ENCODE peak calls at places on chromosome X, in four cellular contexts. X, O, Y and H are unnamed samples.
A peak's percentile ranks its signal among the peaks of the same experiment; 100 is the strongest.

GRCh38 chrX:74383611-74384010 is 37.7 kb upstream of the SLC16A2 start:
- DNase-seq in X (no peak), O (no peak), Y (peak; percentile 41), H (no peak)

GRCh38 chrX:30888526-30889146 is 418 bp downstream of the TAB3 start:
- DNase-seq in X (no peak), O (no peak), Y (no peak), H (no peak)

GRCh38 chrX:39674771-39675553 is 422.8 kb downstream of the BCOR start:
- DNase-seq in X (no peak), O (no peak), Y (no peak), H (no peak)

GRCh38 chrX:31223817-31224216 is 152.0 kb upstream of the FTHL17 start:
- DNase-seq in X (no peak), O (no peak), Y (no peak), H (no peak)

GRCh38 chrX:132740316-132741123 is 217.9 kb downstream of the HS6ST2 start:
- DNase-seq in X (no peak), O (no peak), Y (peak; percentile 25), H (no peak)

GRCh38 chrX:17552251-17552650 is 177.3 kb downstream of the NHS start:
- DNase-seq in X (no peak), O (no peak), Y (no peak), H (no peak)

GRCh38 chrX:40268126-40268525 is 170.4 kb upstream of the BCOR start:
- DNase-seq in X (no peak), O (no peak), Y (no peak), H (no peak)

GRCh38 chrX:9089652-9090051 is 55.7 kb upstream of the FAM9B start:
- DNase-seq in X (no peak), O (no peak), Y (no peak), H (no peak)

GRCh38 chrX:146241902-146242301 is 424.3 kb downstream of the SLITRK2 start:
- DNase-seq in X (no peak), O (no peak), Y (no peak), H (no peak)

GRCh38 chrX:133265331-133265730 is 47.2 kb upstream of the TFDP3 start:
- DNase-seq in X (no peak), O (peak; percentile 71), Y (no peak), H (no peak)

GRCh38 chrX:124263743-124264142 is 68.7 kb upstream of the TEX13D start:
- DNase-seq in X (no peak), O (no peak), Y (no peak), H (no peak)

GRCh38 chrX:134294548-134294947 is 57.6 kb downstream of the CCDC160 start:
- DNase-seq in X (no peak), O (no peak), Y (peak; percentile 15), H (no peak)

GRCh38 chrX:103211012-103211715 is 3.7 kb upstream of the BEX4 start:
- DNase-seq in X (no peak), O (no peak), Y (peak; percentile 60), H (no peak)

GRCh38 chrX:24149346-24150050 is at the start of gene ZFX:
- DNase-seq in X (peak; percentile 32), O (no peak), Y (peak; percentile 83), H (peak; percentile 7)

GRCh38 chrX:48816014-48816810 is 10.1 kb upstream of the ERAS start:
- DNase-seq in X (no peak), O (no peak), Y (no peak), H (no peak)

GRCh38 chrX:101419489-101419888 is 11.5 kb downstream of the HNRNPH2 start:
- DNase-seq in X (no peak), O (no peak), Y (no peak), H (no peak)
- TF ChIP-seq TAF1 in X (no peak), O (no peak), Y (no peak), H (no peak)

DNA sequence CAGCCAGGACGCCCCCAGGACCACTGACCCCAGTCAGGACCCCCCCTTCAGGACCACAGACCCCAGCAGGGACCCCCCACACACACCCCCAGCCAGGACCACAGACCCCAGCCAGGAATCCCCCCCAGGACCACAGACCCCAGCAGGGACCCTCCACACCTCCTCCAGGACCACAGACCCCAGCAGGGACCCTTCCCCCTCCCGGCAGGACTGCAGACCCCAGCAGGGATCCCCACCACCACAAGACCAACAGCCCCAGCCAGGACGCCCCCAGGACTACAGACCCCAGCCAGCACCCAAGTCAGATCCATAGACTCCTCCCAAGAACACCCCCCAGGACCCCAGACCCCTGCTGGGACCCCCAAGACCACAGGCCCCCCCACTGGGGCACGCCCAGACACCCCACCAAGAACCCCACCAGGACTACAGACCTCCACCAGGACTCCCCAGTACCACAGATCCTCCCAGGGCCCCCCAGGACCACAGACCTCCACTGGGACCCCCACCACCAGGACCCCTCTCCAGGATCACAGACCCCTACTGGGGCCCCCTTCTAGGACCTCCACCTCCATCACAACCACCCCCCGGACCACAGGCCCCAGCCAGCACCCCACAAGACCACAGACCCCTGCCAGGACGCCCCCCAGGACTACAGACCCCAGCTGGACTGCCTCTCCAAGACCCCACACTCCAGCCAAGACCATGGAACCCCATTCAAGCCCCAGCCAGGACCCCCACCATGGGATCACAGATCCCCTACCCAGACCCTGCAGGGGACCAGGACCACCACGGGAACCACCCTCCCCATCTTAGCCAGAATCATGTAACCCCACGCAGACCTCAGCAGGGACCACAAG is 698 bp upstream of the DHRSX start:
- DNase-seq in X (no peak), O (no peak), Y (no peak), H (no peak)
- TF ChIP-seq TAF1 in X (no peak), O (no peak), Y (no peak), H (no peak)

DNA sequence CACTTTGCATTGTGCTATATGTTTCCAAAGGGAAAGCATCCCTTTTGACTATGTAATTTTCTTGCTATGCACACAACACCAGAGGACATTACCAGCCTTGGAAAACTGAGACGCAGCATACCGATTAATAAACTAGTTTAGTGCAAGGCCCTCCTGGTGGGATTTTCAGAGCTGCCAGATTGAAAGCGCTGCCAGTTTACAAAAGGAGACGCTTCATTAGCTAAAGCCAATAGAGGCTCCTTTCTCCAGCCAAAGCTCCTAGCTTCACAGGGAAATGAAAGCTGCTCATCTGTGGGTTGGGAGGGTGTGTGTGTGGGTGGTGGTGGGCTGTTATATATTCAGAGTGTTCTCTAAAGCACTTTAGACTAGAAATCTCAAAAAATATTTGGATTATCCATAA is 32.4 kb downstream of the SPANXN4 start:
- DNase-seq in X (no peak), O (no peak), Y (no peak), H (no peak)
- TF ChIP-seq TAF1 in X (no peak), O (no peak), Y (no peak), H (no peak)

GRCh38 chrX:46381630-46382029 is 163.6 kb downstream of the ZNF674 start:
- DNase-seq in X (no peak), O (no peak), Y (no peak), H (no peak)
- TF ChIP-seq TAF1 in X (no peak), O (no peak), Y (no peak), H (no peak)

GRCh38 chrX:129771266-129771995 is 8.3 kb upstream of the SASH3 start:
- DNase-seq in X (no peak), O (no peak), Y (no peak), H (no peak)
- TF ChIP-seq TAF1 in X (no peak), O (no peak), Y (no peak), H (no peak)

GRCh38 chrX:154714925-154715324 is 36.0 kb downstream of the GAB3 start:
- DNase-seq in X (no peak), O (no peak), Y (peak; percentile 63), H (no peak)

GRCh38 chrX:154718607-154719006 is 32.3 kb downstream of the GAB3 start:
- DNase-seq in X (no peak), O (no peak), Y (no peak), H (no peak)

GRCh38 chrX:154717824-154718223 is 33.1 kb downstream of the GAB3 start:
- DNase-seq in X (no peak), O (no peak), Y (peak; percentile 7), H (no peak)

GRCh38 chrX:154712781-154713391 is 38.0 kb downstream of the GAB3 start:
- DNase-seq in X (no peak), O (no peak), Y (no peak), H (peak; percentile 18)

DNA sequence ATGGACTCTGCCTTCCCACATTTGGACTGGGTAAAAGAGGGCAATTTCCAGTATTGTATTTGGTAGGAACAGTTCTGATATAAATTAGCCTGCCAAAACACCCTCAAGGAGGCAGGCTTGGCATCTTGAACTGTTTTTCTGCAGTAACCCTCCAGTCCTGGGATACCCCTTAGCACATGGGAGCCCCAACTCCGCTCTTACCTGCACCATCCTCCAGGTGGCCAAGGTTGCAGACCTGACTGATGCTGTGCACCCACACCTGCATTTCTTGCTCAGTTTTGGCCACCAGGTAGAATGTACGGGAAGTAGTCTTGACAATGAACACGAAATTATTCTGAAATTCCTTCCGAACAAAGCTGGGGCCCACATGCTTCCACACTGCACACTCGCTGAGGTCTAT is 35.1 kb downstream of the GAB3 start:
- DNase-seq in X (no peak), O (no peak), Y (no peak), H (no peak)
- TF ChIP-seq TAF1 in X (no peak), O (no peak), Y (no peak), H (no peak)

GRCh38 chrX:100990139-100990538 is 20.6 kb downstream of the ARL13A start:
- DNase-seq in X (no peak), O (no peak), Y (no peak), H (no peak)

GRCh38 chrX:100999451-100999850 is 29.9 kb downstream of the ARL13A start:
- DNase-seq in X (no peak), O (no peak), Y (no peak), H (no peak)

GRCh38 chrX:100994352-100995281 is 25.1 kb downstream of the ARL13A start:
- DNase-seq in X (no peak), O (no peak), Y (no peak), H (peak; percentile 7)

GRCh38 chrX:100995469-100995868 is 26.0 kb downstream of the ARL13A start:
- DNase-seq in X (no peak), O (no peak), Y (no peak), H (no peak)
- TF ChIP-seq TAF1 in X (no peak), O (no peak), Y (no peak), H (no peak)

DNA sequence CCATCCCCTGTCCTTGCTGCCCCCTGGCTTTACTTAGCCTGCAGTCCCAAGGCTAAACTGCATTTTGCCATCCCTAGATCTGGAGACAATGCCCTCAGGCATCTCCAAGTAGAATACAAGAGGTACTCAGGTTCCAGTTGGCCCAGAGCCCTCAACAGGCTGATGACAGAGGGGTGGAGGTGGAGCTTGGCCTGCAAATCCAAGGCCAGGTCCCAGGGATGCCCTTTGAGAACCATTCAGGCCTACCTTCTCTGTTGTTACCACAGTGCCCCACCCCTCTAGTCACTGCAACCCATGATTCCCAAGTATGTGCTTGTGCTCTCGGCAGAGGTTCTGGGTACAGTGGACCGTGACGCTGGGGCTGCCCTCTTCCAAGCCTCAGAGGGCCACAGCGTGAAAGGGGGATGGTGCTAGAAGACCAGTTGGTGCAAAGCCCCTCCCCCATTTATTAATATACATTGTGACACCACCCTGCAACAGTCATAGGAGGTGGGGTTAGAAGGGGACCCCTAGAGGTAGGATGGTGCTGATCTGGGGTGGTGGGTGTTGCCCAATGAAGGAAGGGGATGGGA is 6.4 kb upstream of the UBA1 start:
- DNase-seq in X (no peak), O (no peak), Y (no peak), H (no peak)
- TF ChIP-seq TAF1 in X (no peak), O (no peak), Y (no peak), H (no peak)

GRCh38 chrX:11655282-11655985 is 10.3 kb downstream of the ARHGAP6 start:
- DNase-seq in X (no peak), O (no peak), Y (no peak), H (no peak)
- TF ChIP-seq TAF1 in X (no peak), O (no peak), Y (no peak), H (no peak)

GRCh38 chrX:110317079-110317819 is 636 bp downstream of the AMMECR1 start:
- DNase-seq in X (peak; percentile 12), O (no peak), Y (peak; percentile 55), H (peak; percentile 1)
- TF ChIP-seq TAF1 in X (no peak), O (peak; percentile 9), Y (no peak), H (no peak)